ENCODE peak calls at places on chromosomes 5 and 9, in four cellular contexts. One of them, this sample, is unnamed.

GRCh38 chr5:40021007-40021406 is 596.2 kb upstream of the DAB2 start:
- DNase-seq in hypothalamus: no peak
- DNase-seq in immature natural killer cell: peak; percentile 10
- DNase-seq in osteocyte: no peak
- DNase-seq in this sample: no peak

GRCh38 chr5:66164044-66164790 is 20.1 kb downstream of the SREK1 start:
- DNase-seq in immature natural killer cell: no peak
- DNase-seq in hypothalamus: no peak
- DNase-seq in osteocyte: no peak
- DNase-seq in this sample: no peak

GRCh38 chr5:7763621-7764072 is 87.3 kb downstream of the CFAP90 start:
- DNase-seq in osteocyte: no peak
- DNase-seq in immature natural killer cell: no peak
- DNase-seq in hypothalamus: peak; percentile 33
- DNase-seq in this sample: no peak

GRCh38 chr9:136361047-136361756 is 2.3 kb downstream of the DNLZ start:
- DNase-seq in hypothalamus: no peak
- DNase-seq in osteocyte: no peak
- DNase-seq in immature natural killer cell: no peak
- DNase-seq in this sample: no peak

GRCh38 chr5:10702040-10702629 is 58.9 kb downstream of the DAP start:
- DNase-seq in immature natural killer cell: no peak
- DNase-seq in hypothalamus: no peak
- DNase-seq in osteocyte: no peak
- DNase-seq in this sample: no peak

GRCh38 chr9:137427454-137428310 is 4.5 kb downstream of the NOXA1 start:
- DNase-seq in osteocyte: no peak
- DNase-seq in immature natural killer cell: no peak
- DNase-seq in hypothalamus: no peak
- DNase-seq in this sample: no peak

GRCh38 chr5:150514708-150515211 is 6.8 kb downstream of the NDST1 start:
- DNase-seq in osteocyte: no peak
- DNase-seq in hypothalamus: no peak
- DNase-seq in immature natural killer cell: no peak
- DNase-seq in this sample: no peak

GRCh38 chr9:115213777-115214428 is 95.9 kb upstream of the TNC start:
- DNase-seq in hypothalamus: no peak
- DNase-seq in immature natural killer cell: no peak
- DNase-seq in osteocyte: no peak
- DNase-seq in this sample: no peak

GRCh38 chr5:73170522-73170921 is 2.5 kb upstream of the TMEM174 start:
- DNase-seq in hypothalamus: no peak
- DNase-seq in immature natural killer cell: peak; percentile 26
- DNase-seq in osteocyte: no peak
- DNase-seq in this sample: no peak

GRCh38 chr5:181109489-181110013 is 21.4 kb downstream of the OR2V1 start:
- DNase-seq in hypothalamus: no peak
- DNase-seq in immature natural killer cell: no peak
- DNase-seq in osteocyte: no peak
- DNase-seq in this sample: no peak

GRCh38 chr9:128891354-128892222 is 9.7 kb downstream of the LRRC8A start:
- DNase-seq in osteocyte: no peak
- DNase-seq in hypothalamus: no peak
- DNase-seq in immature natural killer cell: no peak
- DNase-seq in this sample: no peak

GRCh38 chr5:177354256-177354655 is 2.8 kb upstream of the LMAN2 start:
- DNase-seq in hypothalamus: no peak
- DNase-seq in immature natural killer cell: no peak
- DNase-seq in osteocyte: no peak
- DNase-seq in this sample: no peak

GRCh38 chr9:1771094-1771493 is 244.1 kb upstream of the SMARCA2 start:
- DNase-seq in hypothalamus: no peak
- DNase-seq in immature natural killer cell: no peak
- DNase-seq in osteocyte: no peak
- DNase-seq in this sample: no peak

GRCh38 chr5:172411423-172412111 is 42.8 kb downstream of the SH3PXD2B start:
- DNase-seq in immature natural killer cell: no peak
- DNase-seq in hypothalamus: no peak
- DNase-seq in osteocyte: no peak
- DNase-seq in this sample: no peak

GRCh38 chr5:107546084-107546483 is 124.7 kb downstream of the EFNA5 start:
- DNase-seq in immature natural killer cell: no peak
- DNase-seq in hypothalamus: no peak
- DNase-seq in osteocyte: no peak
- DNase-seq in this sample: no peak

GRCh38 chr5:170273968-170274710 is 23.4 kb downstream of the LCP2 start:
- DNase-seq in hypothalamus: no peak
- DNase-seq in immature natural killer cell: no peak
- DNase-seq in osteocyte: no peak
- DNase-seq in this sample: no peak

GRCh38 chr5:128097781-128098180 is 14.2 kb downstream of the SLC12A2 start:
- DNase-seq in hypothalamus: no peak
- DNase-seq in immature natural killer cell: no peak
- DNase-seq in osteocyte: no peak
- DNase-seq in this sample: no peak

GRCh38 chr5:90184764-90185163 is 224.8 kb downstream of the CETN3 start:
- DNase-seq in hypothalamus: no peak
- DNase-seq in immature natural killer cell: no peak
- DNase-seq in osteocyte: no peak
- DNase-seq in this sample: no peak

GRCh38 chr5:29905626-29906353 is 1287.7 kb upstream of the CDH6 start:
- DNase-seq in immature natural killer cell: no peak
- DNase-seq in hypothalamus: no peak
- DNase-seq in osteocyte: no peak
- DNase-seq in this sample: no peak

GRCh38 chr5:2996248-2996647 is 244.8 kb upstream of the IRX2 start:
- DNase-seq in osteocyte: peak; percentile 77
- DNase-seq in hypothalamus: no peak
- DNase-seq in immature natural killer cell: no peak
- DNase-seq in this sample: no peak

GRCh38 chr5:169656125-169656990 is 19.3 kb downstream of the DOCK2 start:
- DNase-seq in hypothalamus: no peak
- DNase-seq in osteocyte: no peak
- DNase-seq in immature natural killer cell: peak; percentile 23
- DNase-seq in this sample: no peak

GRCh38 chr9:29006603-29007002 is 1433.3 kb upstream of the C9orf72 start:
- DNase-seq in hypothalamus: no peak
- DNase-seq in osteocyte: no peak
- DNase-seq in immature natural killer cell: no peak
- DNase-seq in this sample: no peak

GRCh38 chr5:75367401-75367800 is 30.4 kb downstream of the HMGCR start:
- DNase-seq in immature natural killer cell: no peak
- DNase-seq in hypothalamus: no peak
- DNase-seq in osteocyte: no peak
- DNase-seq in this sample: no peak

GRCh38 chr9:14043491-14043890 is 270.4 kb downstream of the NFIB start:
- DNase-seq in hypothalamus: no peak
- DNase-seq in immature natural killer cell: no peak
- DNase-seq in osteocyte: no peak
- DNase-seq in this sample: no peak

GRCh38 chr5:53126514-53126913 is 17.0 kb upstream of the MOCS2 start:
- DNase-seq in hypothalamus: no peak
- DNase-seq in osteocyte: no peak
- DNase-seq in immature natural killer cell: no peak
- DNase-seq in this sample: no peak

GRCh38 chr5:83547889-83548288 is 76.3 kb downstream of the VCAN start:
- DNase-seq in osteocyte: no peak
- DNase-seq in hypothalamus: no peak
- DNase-seq in immature natural killer cell: no peak
- DNase-seq in this sample: no peak

GRCh38 chr5:137741-138140 is 45.8 kb downstream of the PLEKHG4B start:
- DNase-seq in osteocyte: no peak
- DNase-seq in immature natural killer cell: no peak
- DNase-seq in hypothalamus: no peak
- DNase-seq in this sample: no peak

GRCh38 chr9:77800924-77801551 is 152.9 kb upstream of the GNA14 start:
- DNase-seq in immature natural killer cell: no peak
- DNase-seq in hypothalamus: no peak
- DNase-seq in osteocyte: no peak
- DNase-seq in this sample: no peak

GRCh38 chr5:137600721-137601360 is 101.7 kb upstream of the SPOCK1 start:
- DNase-seq in immature natural killer cell: no peak
- DNase-seq in hypothalamus: no peak
- DNase-seq in osteocyte: peak; percentile 59
- DNase-seq in this sample: no peak

GRCh38 chr5:172542651-172543131 is 88.4 kb upstream of the SH3PXD2B start:
- DNase-seq in hypothalamus: no peak
- DNase-seq in immature natural killer cell: no peak
- DNase-seq in osteocyte: peak; percentile 69
- DNase-seq in this sample: no peak

GRCh38 chr9:82284758-82285157 is 296.2 kb downstream of the SPATA31D1 start:
- DNase-seq in immature natural killer cell: no peak
- DNase-seq in hypothalamus: no peak
- DNase-seq in osteocyte: no peak
- DNase-seq in this sample: no peak

GRCh38 chr5:174612686-174613085 is 111.7 kb upstream of the MSX2 start:
- DNase-seq in osteocyte: no peak
- DNase-seq in hypothalamus: no peak
- DNase-seq in immature natural killer cell: no peak
- DNase-seq in this sample: no peak